ENCODE peak calls at places on chromosomes 2 and 18, in six cellular contexts. N is right lobe of liver; P is skeletal muscle cell; X is activated CD8-positive, alpha-beta memory T cell treated with anti-CD3 and anti-CD28 coated beads for 1 hour; S is GM13977; T is HT-29. E is an unnamed sample.

GRCh38 chr2:44944952-44945612 is 3.6 kb downstream of the SIX3 start:
- DNase-seq in N (no peak), P (no peak), X (no peak), S (no peak), T (no peak), E (no peak)

GRCh38 chr2:237165405-237166276 is 80.0 kb downstream of the COPS8 start:
- DNase-seq in N (no peak), P (no peak), X (no peak), S (no peak), T (peak), E (no peak)

GRCh38 chr2:45169339-45170190 is 160.3 kb upstream of the SIX2 start:
- DNase-seq in N (no peak), P (no peak), X (no peak), S (peak), T (no peak), E (no peak)

GRCh38 chr2:212098966-212099365 is 439.6 kb downstream of the ERBB4 start:
- DNase-seq in N (no peak), P (no peak), X (no peak), S (no peak), T (no peak), E (no peak)

GRCh38 chr2:241047253-241048010 is 49.0 kb downstream of the SNED1 start:
- DNase-seq in N (no peak), P (no peak), X (no peak), S (no peak), T (no peak), E (no peak)

GRCh38 chr2:128413014-128413717 is 94.5 kb upstream of the HS6ST1 start:
- DNase-seq in N (peak), P (no peak), X (no peak), S (no peak), T (no peak), E (peak)

GRCh38 chr2:80169811-80170594 is 134.5 kb downstream of the LRRTM1 start:
- DNase-seq in N (no peak), P (no peak), X (no peak), S (no peak), T (peak), E (no peak)

GRCh38 chr2:102268529-102269524 is 42.5 kb upstream of the IL1RL1 start:
- DNase-seq in N (no peak), P (no peak), X (no peak), S (no peak), T (no peak), E (no peak)

GRCh38 chr2:71603851-71604708 is 150.7 kb downstream of the DYSF start:
- DNase-seq in N (peak), P (no peak), X (no peak), S (no peak), T (no peak), E (no peak)

GRCh38 chr2:172792711-172793110 is 57.1 kb downstream of the RAPGEF4 start:
- DNase-seq in N (no peak), P (no peak), X (no peak), S (no peak), T (no peak), E (no peak)

GRCh38 chr2:145682536-145683157 is 1162.7 kb upstream of the ZEB2 start:
- DNase-seq in N (no peak), P (no peak), X (no peak), S (no peak), T (no peak), E (no peak)

GRCh38 chr18:63888473-63889190 is 1.1 kb downstream of the SERPINB2 start:
- DNase-seq in N (no peak), P (no peak), X (no peak), S (no peak), T (no peak), E (no peak)

GRCh38 chr2:17255071-17255470 is 263.2 kb downstream of the RAD51AP2 start:
- DNase-seq in N (no peak), P (no peak), X (no peak), S (no peak), T (no peak), E (no peak)

GRCh38 chr2:74497777-74498499 is 1.5 kb downstream of the LBX2 start:
- DNase-seq in N (peak), P (no peak), X (no peak), S (no peak), T (peak), E (peak)

GRCh38 chr18:70454705-70455322 is 166.0 kb downstream of the SOCS6 start:
- DNase-seq in N (no peak), P (no peak), X (no peak), S (peak), T (peak), E (no peak)

GRCh38 chr2:223585691-223586090 is 16.5 kb downstream of the SCG2 start:
- DNase-seq in N (no peak), P (no peak), X (no peak), S (no peak), T (no peak), E (no peak)

GRCh38 chr18:14936313-14936712 is 188.3 kb downstream of the ANKRD30B start:
- DNase-seq in N (no peak), P (no peak), X (no peak), S (no peak), T (peak), E (no peak)

GRCh38 chr2:60961457-60961856 is 56.1 kb upstream of the PEX13 start:
- DNase-seq in N (no peak), P (peak), X (no peak), S (no peak), T (peak), E (no peak)

GRCh38 chr2:25259744-25260124 is 82.0 kb downstream of the DNMT3A start:
- DNase-seq in N (no peak), P (no peak), X (no peak), S (no peak), T (no peak), E (no peak)

GRCh38 chr2:241649414-241649813 is 11.9 kb downstream of the ATG4B start:
- DNase-seq in N (no peak), P (no peak), X (no peak), S (no peak), T (no peak), E (no peak)

GRCh38 chr18:36074435-36074834 is 7.1 kb upstream of the RPRD1A start:
- DNase-seq in N (no peak), P (no peak), X (no peak), S (no peak), T (no peak), E (no peak)

GRCh38 chr2:212005077-212005671 is 533.4 kb downstream of the ERBB4 start:
- DNase-seq in N (no peak), P (no peak), X (no peak), S (peak), T (peak), E (peak)

GRCh38 chr2:64652231-64653173 is 1.2 kb downstream of the SERTAD2 start:
- DNase-seq in N (peak), P (no peak), X (no peak), S (no peak), T (peak), E (no peak)

GRCh38 chr2:186546842-186547241 is 43.0 kb upstream of the ITGAV start:
- DNase-seq in N (no peak), P (no peak), X (no peak), S (no peak), T (no peak), E (no peak)

GRCh38 chr2:80548469-80548868 is 243.9 kb upstream of the LRRTM1 start:
- DNase-seq in N (no peak), P (no peak), X (no peak), S (no peak), T (no peak), E (peak)